ENCODE peak calls at places on chromosomes 3 and 15, in nine cellular contexts. One of them, this sample, is unnamed.

GRCh38 chr3:62611541-62612240 is 238.3 kb upstream of the FEZF2 start:
- DNase-seq in NCI-H774: no peak
- DNase-seq in NCI-H510A treated with DMSO at 0.1 percent for 48 hours: no peak
- DNase-seq in WTC11: no peak
- DNase-seq in CD8-positive, alpha-beta memory T cell: no peak
- DNase-seq in ovary: no peak
- DNase-seq in stimulated activated CD8-positive, alpha-beta memory T cell treated with anti-CD3 and anti-CD28 coated beads, Interleukin-15, amount 100 ng/mL, for 24 hours: no peak
- DNase-seq in nephron progenitor cell: no peak
- DNase-seq in kidney tubule cell: peak; percentile 17
- DNase-seq in this sample: no peak

GRCh38 chr3:134148534-134148933 is 102.1 kb downstream of the RYK start:
- DNase-seq in NCI-H774: no peak
- DNase-seq in NCI-H510A treated with DMSO at 0.1 percent for 48 hours: no peak
- DNase-seq in WTC11: no peak
- DNase-seq in CD8-positive, alpha-beta memory T cell: no peak
- DNase-seq in ovary: no peak
- DNase-seq in stimulated activated CD8-positive, alpha-beta memory T cell treated with anti-CD3 and anti-CD28 coated beads, Interleukin-15, amount 100 ng/mL, for 24 hours: no peak
- DNase-seq in nephron progenitor cell: no peak
- DNase-seq in kidney tubule cell: peak; percentile 14
- DNase-seq in this sample: no peak

GRCh38 chr15:91281991-91282390 is 181.9 kb downstream of the SV2B start:
- DNase-seq in NCI-H774: no peak
- DNase-seq in NCI-H510A treated with DMSO at 0.1 percent for 48 hours: no peak
- DNase-seq in WTC11: no peak
- DNase-seq in CD8-positive, alpha-beta memory T cell: no peak
- DNase-seq in ovary: no peak
- DNase-seq in stimulated activated CD8-positive, alpha-beta memory T cell treated with anti-CD3 and anti-CD28 coated beads, Interleukin-15, amount 100 ng/mL, for 24 hours: no peak
- DNase-seq in nephron progenitor cell: no peak
- DNase-seq in kidney tubule cell: no peak
- DNase-seq in this sample: no peak

GRCh38 chr15:57319226-57319918 is 56.9 kb upstream of the CGNL1 start:
- DNase-seq in NCI-H774: no peak
- DNase-seq in NCI-H510A treated with DMSO at 0.1 percent for 48 hours: peak; percentile 58
- DNase-seq in WTC11: no peak
- DNase-seq in CD8-positive, alpha-beta memory T cell: no peak
- DNase-seq in ovary: no peak
- DNase-seq in stimulated activated CD8-positive, alpha-beta memory T cell treated with anti-CD3 and anti-CD28 coated beads, Interleukin-15, amount 100 ng/mL, for 24 hours: no peak
- DNase-seq in nephron progenitor cell: no peak
- DNase-seq in kidney tubule cell: no peak
- DNase-seq in this sample: no peak

GRCh38 chr3:38397320-38397719 is 50.7 kb downstream of the XYLB start:
- DNase-seq in NCI-H774: no peak
- DNase-seq in NCI-H510A treated with DMSO at 0.1 percent for 48 hours: no peak
- DNase-seq in WTC11: peak; percentile 70
- DNase-seq in CD8-positive, alpha-beta memory T cell: no peak
- DNase-seq in ovary: no peak
- DNase-seq in stimulated activated CD8-positive, alpha-beta memory T cell treated with anti-CD3 and anti-CD28 coated beads, Interleukin-15, amount 100 ng/mL, for 24 hours: no peak
- DNase-seq in nephron progenitor cell: peak; percentile 81
- DNase-seq in kidney tubule cell: peak; percentile 32
- DNase-seq in this sample: no peak

GRCh38 chr15:65553691-65554090 is 23.4 kb downstream of the HACD3 start:
- DNase-seq in NCI-H774: no peak
- DNase-seq in NCI-H510A treated with DMSO at 0.1 percent for 48 hours: no peak
- DNase-seq in WTC11: no peak
- DNase-seq in CD8-positive, alpha-beta memory T cell: no peak
- DNase-seq in ovary: no peak
- DNase-seq in stimulated activated CD8-positive, alpha-beta memory T cell treated with anti-CD3 and anti-CD28 coated beads, Interleukin-15, amount 100 ng/mL, for 24 hours: no peak
- DNase-seq in nephron progenitor cell: no peak
- DNase-seq in kidney tubule cell: no peak
- DNase-seq in this sample: no peak

GRCh38 chr3:120502116-120502515 is 51.3 kb upstream of the FSTL1 start:
- DNase-seq in NCI-H774: no peak
- DNase-seq in NCI-H510A treated with DMSO at 0.1 percent for 48 hours: no peak
- DNase-seq in WTC11: no peak
- DNase-seq in CD8-positive, alpha-beta memory T cell: no peak
- DNase-seq in ovary: no peak
- DNase-seq in stimulated activated CD8-positive, alpha-beta memory T cell treated with anti-CD3 and anti-CD28 coated beads, Interleukin-15, amount 100 ng/mL, for 24 hours: no peak
- DNase-seq in nephron progenitor cell: no peak
- DNase-seq in kidney tubule cell: no peak
- DNase-seq in this sample: no peak

GRCh38 chr3:131072845-131073244 is 46.2 kb downstream of the NEK11 start:
- DNase-seq in NCI-H774: no peak
- DNase-seq in NCI-H510A treated with DMSO at 0.1 percent for 48 hours: no peak
- DNase-seq in WTC11: no peak
- DNase-seq in CD8-positive, alpha-beta memory T cell: no peak
- DNase-seq in ovary: no peak
- DNase-seq in stimulated activated CD8-positive, alpha-beta memory T cell treated with anti-CD3 and anti-CD28 coated beads, Interleukin-15, amount 100 ng/mL, for 24 hours: no peak
- DNase-seq in nephron progenitor cell: no peak
- DNase-seq in kidney tubule cell: no peak
- DNase-seq in this sample: no peak

GRCh38 chr3:108178676-108179075 is 43.5 kb downstream of the IFT57 start:
- DNase-seq in NCI-H774: no peak
- DNase-seq in NCI-H510A treated with DMSO at 0.1 percent for 48 hours: no peak
- DNase-seq in WTC11: no peak
- DNase-seq in CD8-positive, alpha-beta memory T cell: no peak
- DNase-seq in ovary: no peak
- DNase-seq in stimulated activated CD8-positive, alpha-beta memory T cell treated with anti-CD3 and anti-CD28 coated beads, Interleukin-15, amount 100 ng/mL, for 24 hours: no peak
- DNase-seq in nephron progenitor cell: no peak
- DNase-seq in kidney tubule cell: no peak
- DNase-seq in this sample: no peak

GRCh38 chr15:20646529-20647142 is 105.0 kb upstream of the GOLGA6L6 start:
- DNase-seq in NCI-H774: no peak
- DNase-seq in NCI-H510A treated with DMSO at 0.1 percent for 48 hours: no peak
- DNase-seq in WTC11: no peak
- DNase-seq in CD8-positive, alpha-beta memory T cell: no peak
- DNase-seq in ovary: no peak
- DNase-seq in stimulated activated CD8-positive, alpha-beta memory T cell treated with anti-CD3 and anti-CD28 coated beads, Interleukin-15, amount 100 ng/mL, for 24 hours: no peak
- DNase-seq in nephron progenitor cell: no peak
- DNase-seq in kidney tubule cell: peak; percentile 53
- DNase-seq in this sample: no peak

GRCh38 chr3:108008106-108008505 is 82.7 kb downstream of the CD47 start:
- DNase-seq in NCI-H774: no peak
- DNase-seq in NCI-H510A treated with DMSO at 0.1 percent for 48 hours: no peak
- DNase-seq in WTC11: no peak
- DNase-seq in CD8-positive, alpha-beta memory T cell: no peak
- DNase-seq in ovary: no peak
- DNase-seq in stimulated activated CD8-positive, alpha-beta memory T cell treated with anti-CD3 and anti-CD28 coated beads, Interleukin-15, amount 100 ng/mL, for 24 hours: no peak
- DNase-seq in nephron progenitor cell: no peak
- DNase-seq in kidney tubule cell: no peak
- DNase-seq in this sample: no peak

This sample was measured in CD4-positive, alpha-beta T cell.